ENCODE peak calls at places on chromosomes 13 and 19, in nine cellular contexts. E is stimulated activated CD4-positive, alpha-beta T cell treated with anti-CD3 and anti-CD28 coated beads, Interleukin-4, amount 100 ng/mL, for 24 hours; N is GM03348; V is brain microvascular endothelial cell; C is testis; P is GM23248; Z is Kasumi-1; Y is RWPE1; X is progenitor cell of endocrine pancreas. S is an unnamed sample.

GRCh38 chr19:3184847-3185481 is 766 bp upstream of the NCLN start:
- DNase-seq in C (peak), X (no peak), P (peak), E (peak), V (peak), Y (peak), Z (peak), N (peak), S (peak)

GRCh38 chr19:10292789-10293636 is 3.3 kb downstream of the ICAM5 start:
- DNase-seq in P (peak), X (no peak), Z (no peak), E (no peak), Y (no peak), N (no peak), C (no peak), V (no peak), S (no peak)

GRCh38 chr13:110528371-110528770 is 33.2 kb downstream of the RAB20 start:
- DNase-seq in C (no peak), V (peak), Z (peak), E (no peak), X (no peak), N (no peak), P (no peak), Y (no peak), S (peak)

GRCh38 chr13:33797622-33798021 is 20.3 kb upstream of the RFC3 start:
- DNase-seq in Y (no peak), X (no peak), N (peak), V (no peak), E (no peak), C (no peak), Z (no peak), P (peak), S (peak)

GRCh38 chr19:49224856-49225255 is 67.3 kb downstream of the TRPM4 start:
- DNase-seq in V (peak), C (peak), X (no peak), E (no peak), P (peak), Y (peak), Z (peak), N (peak), S (peak)

GRCh38 chr19:3208317-3209207 is 15.9 kb upstream of the CELF5 start:
- DNase-seq in E (no peak), Z (no peak), P (no peak), Y (no peak), V (no peak), N (no peak), C (no peak), X (no peak), S (no peak)

GRCh38 chr13:108987488-108987887 is 358.1 kb downstream of the MYO16 start:
- DNase-seq in P (peak), Y (no peak), X (no peak), C (no peak), Z (no peak), V (no peak), E (no peak), N (peak), S (peak)

GRCh38 chr13:111210082-111210481 is 95.0 kb downstream of the ARHGEF7 start:
- DNase-seq in Z (no peak), C (no peak), V (no peak), X (no peak), Y (no peak), E (no peak), P (no peak), N (no peak), S (no peak)

GRCh38 chr19:16969127-16969526 is 57.5 kb downstream of the CPAMD8 start:
- DNase-seq in N (no peak), Z (no peak), C (no peak), V (peak), Y (peak), X (no peak), P (peak), E (no peak), S (no peak)

GRCh38 chr19:29625316-29625715 is 19.2 kb downstream of the POP4 start:
- DNase-seq in X (peak), Y (no peak), P (no peak), N (no peak), Z (no peak), V (no peak), E (no peak), C (no peak), S (no peak)

GRCh38 chr13:48349525-48349924 is 46.0 kb downstream of the RB1 start:
- DNase-seq in Z (no peak), Y (no peak), E (no peak), C (no peak), P (no peak), X (no peak), V (no peak), N (no peak), S (no peak)

GRCh38 chr13:50550151-50550550 is 293.3 kb downstream of the DLEU7 start:
- DNase-seq in V (no peak), X (no peak), Y (no peak), C (no peak), N (no peak), Z (no peak), P (no peak), E (no peak), S (no peak)

GRCh38 chr19:10321874-10322835 is 6.3 kb upstream of the FDX2 start:
- DNase-seq in C (no peak), X (no peak), Z (no peak), V (no peak), N (no peak), E (no peak), Y (no peak), P (no peak), S (no peak)

GRCh38 chr13:35472308-35473008 is 4.0 kb downstream of the MAB21L1 start:
- DNase-seq in V (no peak), Z (no peak), N (no peak), C (no peak), P (peak), Y (no peak), E (no peak), X (no peak), S (no peak)